ENCODE peak calls at places on chromosomes 4 and X, in five cellular contexts. I is HFF-Myc, C is NCI-H2029 treated with DMSO at 0.1 percent for 48 hours, Y is K562, E is NCI-H510A treated with DMSO at 0.1 percent for 48 hours. J is an unnamed sample.
A peak's percentile ranks its signal among the peaks of the same experiment; 100 is the strongest.

GRCh38 chr4:67871867-67872266 is 11.9 kb downstream of the TMPRSS11D start:
- DNase-seq in I (peak; percentile 39), C (no peak), Y (no peak), E (peak; percentile 38), J (peak; percentile 7)

GRCh38 chrX:9148626-9149385 is 114.9 kb upstream of the FAM9B start:
- DNase-seq in I (no peak), C (no peak), Y (no peak), E (no peak), J (no peak)

GRCh38 chrX:151704023-151704663 is 8.9 kb downstream of the PRRG3 start:
- DNase-seq in I (no peak), C (no peak), Y (no peak), E (no peak), J (no peak)

GRCh38 chr4:69910016-69910782 is 20.7 kb upstream of the CSN1S1 start:
- DNase-seq in I (no peak), C (no peak), Y (no peak), E (no peak), J (no peak)

GRCh38 chr4:79294064-79294463 is 31.8 kb downstream of the NAA11 start:
- DNase-seq in I (no peak), C (no peak), Y (no peak), E (no peak), J (no peak)

GRCh38 chr4:183146478-183146877 is 47.4 kb downstream of the WWC2 start:
- DNase-seq in I (no peak), C (no peak), Y (no peak), E (no peak), J (no peak)

GRCh38 chr4:139005774-139006173 is 9.8 kb upstream of the NOCT start:
- DNase-seq in I (no peak), C (no peak), Y (no peak), E (no peak), J (no peak)

GRCh38 chrX:101386542-101386885 is 523 bp upstream of the BTK start:
- DNase-seq in I (no peak), C (no peak), Y (peak; percentile 27), E (no peak), J (no peak)

GRCh38 chr4:22515888-22516541 is at the start of gene ADGRA3:
- DNase-seq in I (no peak), C (peak; percentile 25), Y (peak; percentile 39), E (peak; percentile 84), J (peak; percentile 75)

GRCh38 chrX:65828599-65828998 is 161.1 kb downstream of the MSN start:
- DNase-seq in I (no peak), C (no peak), Y (no peak), E (no peak), J (no peak)

GRCh38 chrX:40471965-40472648 is 108.7 kb upstream of the ATP6AP2 start:
- DNase-seq in I (peak; percentile 74), C (no peak), Y (no peak), E (peak; percentile 61), J (peak; percentile 70)

GRCh38 chr4:88382621-88383020 is 4.0 kb downstream of the HERC6 start:
- DNase-seq in I (no peak), C (no peak), Y (no peak), E (no peak), J (no peak)

GRCh38 chrX:71225661-71226060 is 2.6 kb downstream of the GJB1 start:
- DNase-seq in I (no peak), C (no peak), Y (no peak), E (no peak), J (no peak)

GRCh38 chr4:44760142-44760898 is 34.0 kb upstream of the GNPDA2 start:
- DNase-seq in I (peak; percentile 9), C (peak; percentile 5), Y (peak; percentile 31), E (peak; percentile 25), J (peak; percentile 40)

GRCh38 chrX:16822723-16823122 is 36.5 kb downstream of the TXLNG start:
- DNase-seq in I (no peak), C (no peak), Y (no peak), E (no peak), J (no peak)

GRCh38 chr4:145299380-145300076 is 119.1 kb upstream of the OTUD4 start:
- DNase-seq in I (peak; percentile 67), C (no peak), Y (no peak), E (no peak), J (no peak)

GRCh38 chr4:68162196-68162595 is 32.5 kb upstream of the TMPRSS11F start:
- DNase-seq in I (no peak), C (no peak), Y (no peak), E (no peak), J (no peak)

GRCh38 chrX:17242470-17242869 is 132.5 kb upstream of the NHS start:
- DNase-seq in I (peak; percentile 14), C (peak; percentile 10), Y (peak; percentile 33), E (peak; percentile 69), J (peak; percentile 57)

GRCh38 chr4:161411901-161412300 is 751.9 kb downstream of the FSTL5 start:
- DNase-seq in I (no peak), C (no peak), Y (no peak), E (no peak), J (no peak)

GRCh38 chrX:12488220-12488619 is 303.0 kb upstream of the PRPS2 start:
- DNase-seq in I (no peak), C (no peak), Y (no peak), E (no peak), J (no peak)

GRCh38 chr4:162149644-162150043 is 14.2 kb downstream of the FSTL5 start:
- DNase-seq in I (no peak), C (no peak), Y (no peak), E (no peak), J (no peak)

GRCh38 chr4:48187813-48188212 is 53.8 kb upstream of the TXK start:
- DNase-seq in I (no peak), C (no peak), Y (peak; percentile 27), E (no peak), J (no peak)

GRCh38 chr4:92387459-92388069 is 83.8 kb downstream of the GRID2 start:
- DNase-seq in I (peak; percentile 3), C (peak; percentile 23), Y (no peak), E (peak; percentile 15), J (no peak)